ENCODE peak calls at places on chromosomes 16 and 17, in four cellular contexts. T is iris pigment epithelial cell, S is activated B cell treated with CpG ODN at 0.5 μM for 24 hours, U is left cardiac atrium. F is an unnamed sample.

GRCh38 chr16:24577167-24577566 is 37.8 kb downstream of the RBBP6 start:
- DNase-seq in S (no peak), U (no peak), T (peak; percentile 43), F (no peak)

GRCh38 chr17:65008877-65009276 is 47.7 kb downstream of the GNA13 start:
- DNase-seq in T (no peak), U (no peak), S (no peak), F (no peak)

GRCh38 chr17:30597776-30598288 is 120.6 kb downstream of the GOSR1 start:
- DNase-seq in U (no peak), S (no peak), T (peak; percentile 56), F (no peak)

GRCh38 chr17:62637809-62638208 is 10.3 kb downstream of the MRC2 start:
- DNase-seq in T (no peak), S (no peak), U (no peak), F (no peak)

GRCh38 chr17:41906465-41907184 is 12.1 kb downstream of the ACLY start:
- DNase-seq in T (no peak), S (no peak), U (no peak), F (no peak)

GRCh38 chr16:48862087-48862532 is 252.1 kb upstream of the N4BP1 start:
- DNase-seq in U (no peak), S (no peak), T (no peak), F (no peak)

GRCh38 chr16:70561623-70562022 is 38.0 kb downstream of the SF3B3 start:
- DNase-seq in T (no peak), U (no peak), S (no peak), F (no peak)

GRCh38 chr17:38428150-38428642 is at the start of gene ARHGAP23:
- DNase-seq in S (peak; percentile 37), T (peak; percentile 72), U (peak; percentile 81), F (peak; percentile 13)

GRCh38 chr17:49520386-49521087 is 25.4 kb downstream of the NGFR start:
- DNase-seq in T (no peak), S (no peak), U (peak; percentile 25), F (no peak)

GRCh38 chr16:81814751-81815428 is 35.8 kb downstream of the PLCG2 start:
- DNase-seq in S (no peak), U (no peak), T (no peak), F (no peak)

GRCh38 chr16:84931107-84931494 is 80.2 kb downstream of the ZDHHC7 start:
- DNase-seq in T (no peak), U (no peak), S (no peak), F (no peak)

GRCh38 chr16:576823-577201 is 7.0 kb downstream of the PIGQ start:
- DNase-seq in S (no peak), T (no peak), U (no peak), F (no peak)

GRCh38 chr16:50667497-50668367 is 13.4 kb downstream of the SNX20 start:
- DNase-seq in T (no peak), S (no peak), U (no peak), F (no peak)

GRCh38 chr16:59259964-59260348 is 525.8 kb upstream of the GOT2 start:
- DNase-seq in U (no peak), S (no peak), T (no peak), F (no peak)

GRCh38 chr16:84790291-84790690 is 29.5 kb upstream of the CRISPLD2 start:
- DNase-seq in S (no peak), U (no peak), T (no peak), F (no peak)

GRCh38 chr16:798666-799065 is 1.9 kb downstream of the GNG13 start:
- DNase-seq in S (no peak), T (no peak), U (no peak), F (no peak)

F was measured in T-helper 22 cell.